ENCODE peak calls at places on chromosomes 5 and 9, in nine cellular contexts. I, U, Y, H, O, J, T, L and A are unnamed samples. For H3K4me1, the result is how much of the 10 kb centered on the place peaks cover.

GRCh38 chr9:95494416-95495371 is 22.1 kb downstream of the PTCH1 start:
- DNase-seq in I (no peak), U (no peak), Y (peak), H (no peak), O (peak), J (peak), T (peak), L (no peak), A (no peak)

GRCh38 chr5:53128481-53128880 is 18.9 kb upstream of the MOCS2 start:
- DNase-seq in I (no peak), U (no peak), Y (no peak), H (no peak), O (no peak), J (no peak), T (no peak), L (no peak), A (no peak)

GRCh38 chr9:121067655-121068054 is 7.1 kb upstream of the CNTRL start:
- DNase-seq in I (no peak), U (no peak), Y (no peak), H (no peak), O (no peak), J (no peak), T (no peak), L (no peak), A (no peak)

GRCh38 chr5:95817430-95817829 is 5.1 kb downstream of the GLRX start:
- DNase-seq in I (no peak), U (no peak), Y (peak), H (no peak), O (no peak), J (no peak), T (no peak), L (no peak), A (no peak)

GRCh38 chr9:71896762-71897161 is 14.2 kb downstream of the ABHD17B start:
- DNase-seq in I (no peak), U (no peak), Y (no peak), H (no peak), O (no peak), J (no peak), T (no peak), L (no peak), A (no peak)

GRCh38 chr5:151822141-151822540 is 50.4 kb downstream of the G3BP1 start:
- DNase-seq in I (no peak), U (no peak), Y (no peak), H (no peak), O (no peak), J (no peak), T (no peak), L (no peak), A (no peak)

GRCh38 chr9:20355022-20355421 is 267.3 kb downstream of the MLLT3 start:
- DNase-seq in I (no peak), U (no peak), Y (no peak), H (no peak), O (no peak), J (no peak), T (no peak), L (no peak), A (no peak)

GRCh38 chr5:166493042-166493441 is 1798.4 kb upstream of the WWC1 start:
- DNase-seq in I (no peak), U (no peak), Y (no peak), H (no peak), O (no peak), J (no peak), T (no peak), L (no peak), A (no peak)

GRCh38 chr5:163529698-163530097 is 24.3 kb downstream of the MAT2B start:
- DNase-seq in I (no peak), U (no peak), Y (no peak), H (no peak), O (no peak), J (peak), T (no peak), L (no peak), A (no peak)

GRCh38 chr5:87944553-87945320 is 323.9 kb downstream of the TMEM161B start:
- DNase-seq in I (peak), U (no peak), Y (no peak), H (no peak), O (no peak), J (no peak), T (peak), L (no peak), A (no peak)

GRCh38 chr5:39541920-39542319 is 117.1 kb upstream of the DAB2 start:
- DNase-seq in I (no peak), U (no peak), Y (no peak), H (no peak), O (no peak), J (no peak), T (no peak), L (no peak), A (no peak)

GRCh38 chr5:82107277-82107676 is 135.5 kb downstream of the ATG10 start:
- DNase-seq in I (no peak), U (no peak), Y (no peak), H (peak), O (no peak), J (no peak), T (no peak), L (no peak), A (no peak)

GRCh38 chr5:142997586-142997985 is 227.4 kb downstream of the ARHGAP26 start:
- DNase-seq in I (no peak), U (no peak), Y (no peak), H (no peak), O (no peak), J (no peak), T (no peak), L (no peak), A (no peak)

GRCh38 chr5:113231653-113232000 is 203.2 kb downstream of the TSSK1B start:
- DNase-seq in I (no peak), U (no peak), Y (no peak), H (no peak), O (no peak), J (no peak), T (no peak), L (no peak), A (no peak)

GRCh38 chr9:120366646-120367019 is 213.3 kb downstream of the CDK5RAP2 start:
- DNase-seq in I (peak), U (no peak), Y (no peak), H (peak), O (no peak), J (no peak), T (no peak), L (no peak), A (no peak)

GRCh38 chr5:141825836-141826560 is 52.2 kb downstream of the PCDH1 start:
- DNase-seq in I (no peak), U (no peak), Y (no peak), H (peak), O (no peak), J (no peak), T (no peak), L (no peak), A (no peak)

GRCh38 chr9:130286781-130287428 is 21.3 kb downstream of the HMCN2 start:
- DNase-seq in I (no peak), U (no peak), Y (no peak), H (no peak), O (no peak), J (no peak), T (no peak), L (no peak), A (no peak)

GRCh38 chr5:125835293-125836172 is 587.7 kb upstream of the GRAMD2B start:
- DNase-seq in I (peak), U (no peak), Y (peak), H (peak), O (no peak), J (peak), T (peak), L (no peak), A (no peak)
- TF ChIP-seq EP300 in I (no peak), U (no peak), Y (no peak), H (no peak), O (no peak), J (no peak), T (no peak), L (no peak), A (no peak)

GRCh38 chr5:14204785-14205321 is 61.7 kb downstream of the TRIO start:
- DNase-seq in I (no peak), U (no peak), Y (peak), H (peak), O (no peak), J (peak), T (peak), L (peak), A (no peak)

GRCh38 chr5:14202462-14202861 is 59.3 kb downstream of the TRIO start:
- DNase-seq in I (no peak), U (no peak), Y (peak), H (no peak), O (no peak), J (no peak), T (no peak), L (no peak), A (no peak)

GRCh38 chr5:14201325-14202061 is 58.4 kb downstream of the TRIO start:
- DNase-seq in I (no peak), U (no peak), Y (no peak), H (no peak), O (no peak), J (no peak), T (no peak), L (no peak), A (no peak)

GRCh38 chr5:14206028-14206725 is 63.0 kb downstream of the TRIO start:
- DNase-seq in I (no peak), U (no peak), Y (no peak), H (no peak), O (no peak), J (no peak), T (no peak), L (no peak), A (no peak)

GRCh38 chr5:14204011-14204670 is 61.0 kb downstream of the TRIO start:
- DNase-seq in I (no peak), U (no peak), Y (no peak), H (no peak), O (no peak), J (no peak), T (no peak), L (no peak), A (no peak)
- H3K4me1 ChIP-seq in I (under half), U (under half), Y (half or more), H (half or more), O (under half), J (under half), T (half or more), L (under half), A (half or more)

GRCh38 chr9:33190021-33190420 is 22.9 kb upstream of the B4GALT1 start:
- DNase-seq in I (no peak), U (no peak), Y (no peak), H (no peak), O (no peak), J (no peak), T (no peak), L (no peak), A (no peak)

GRCh38 chr9:33192493-33193245 is 25.5 kb upstream of the B4GALT1 start:
- DNase-seq in I (no peak), U (no peak), Y (no peak), H (no peak), O (no peak), J (no peak), T (no peak), L (no peak), A (no peak)

GRCh38 chr9:33187519-33188218 is 20.5 kb upstream of the B4GALT1 start:
- DNase-seq in I (no peak), U (no peak), Y (no peak), H (no peak), O (no peak), J (peak), T (peak), L (no peak), A (no peak)

GRCh38 chr9:33186457-33187168 is 19.5 kb upstream of the B4GALT1 start:
- DNase-seq in I (no peak), U (no peak), Y (peak), H (no peak), O (no peak), J (no peak), T (peak), L (no peak), A (no peak)

GRCh38 chr9:33189331-33189731 is 22.2 kb upstream of the B4GALT1 start:
- DNase-seq in I (no peak), U (no peak), Y (no peak), H (no peak), O (no peak), J (no peak), T (no peak), L (no peak), A (no peak)
- TF ChIP-seq EP300 in I (no peak), U (no peak), Y (no peak), H (no peak), O (no peak), J (no peak), T (no peak), L (no peak), A (no peak)

GRCh38 chr5:81005708-81006107 is 45.5 kb downstream of the RASGRF2 start:
- DNase-seq in I (no peak), U (no peak), Y (no peak), H (no peak), O (no peak), J (no peak), T (no peak), L (no peak), A (no peak)

GRCh38 chr5:81007637-81008027 is 47.5 kb downstream of the RASGRF2 start:
- DNase-seq in I (no peak), U (no peak), Y (no peak), H (no peak), O (no peak), J (no peak), T (no peak), L (no peak), A (no peak)

GRCh38 chr5:81006955-81007636 is 46.9 kb downstream of the RASGRF2 start:
- DNase-seq in I (no peak), U (no peak), Y (no peak), H (no peak), O (no peak), J (no peak), T (no peak), L (no peak), A (no peak)

GRCh38 chr5:81003987-81004386 is 43.8 kb downstream of the RASGRF2 start:
- DNase-seq in I (no peak), U (no peak), Y (no peak), H (no peak), O (no peak), J (no peak), T (no peak), L (no peak), A (no peak)

GRCh38 chr5:81006231-81006630 is 46.1 kb downstream of the RASGRF2 start:
- DNase-seq in I (no peak), U (no peak), Y (no peak), H (no peak), O (no peak), J (no peak), T (no peak), L (no peak), A (no peak)
- H3K4me1 ChIP-seq in I (under half), U (under half), Y (under half), H (under half), O (under half), J (under half), T (under half), L (under half), A (under half)

DNA sequence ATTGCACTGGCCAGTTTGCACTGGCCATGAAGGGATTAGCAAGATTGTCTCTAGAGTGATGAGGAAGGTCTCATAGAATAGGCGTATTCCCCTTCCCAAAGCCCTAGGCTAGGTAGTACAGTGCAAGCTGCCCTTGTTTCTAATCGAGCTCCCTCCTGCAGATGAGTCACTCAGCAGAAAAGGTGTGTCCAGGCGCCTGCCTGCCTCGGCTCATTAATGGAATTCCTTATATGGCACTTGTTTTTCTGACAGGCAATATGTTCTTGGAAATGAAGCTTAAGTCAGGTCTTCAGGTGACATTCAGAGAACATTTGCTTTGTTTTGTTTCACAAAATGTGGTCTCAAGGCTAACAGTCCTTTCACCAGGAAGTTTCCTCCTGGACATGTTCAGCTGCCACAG is 281.2 kb upstream of the MAP3K1 start:
- DNase-seq in I (no peak), U (no peak), Y (no peak), H (peak), O (no peak), J (no peak), T (no peak), L (no peak), A (no peak)
- TF ChIP-seq EP300 in I (no peak), U (peak), Y (no peak), H (no peak), O (no peak), J (no peak), T (no peak), L (no peak), A (no peak)